ENCODE peak calls at places on chromosomes 16 and 17, in nine cellular contexts. W, E, P, Z, Y, M, S, F and J are unnamed samples.

GRCh38 chr17:68053237-68054030 is 17.9 kb downstream of the KPNA2 start:
- DNase-seq in F (no peak), Z (no peak), E (peak; percentile 94), Y (no peak), S (no peak), W (no peak), M (no peak), P (peak; percentile 60), J (no peak)

GRCh38 chr17:50542795-50543774 is 3.9 kb upstream of the SPATA20 start:
- DNase-seq in Y (no peak), E (no peak), M (no peak), F (no peak), S (no peak), Z (peak; percentile 99), W (no peak), P (no peak), J (no peak)

GRCh38 chr16:72877374-72878028 is 170.4 kb downstream of the ZFHX3 start:
- DNase-seq in Y (no peak), Z (no peak), E (peak; percentile 86), M (no peak), W (no peak), F (no peak), S (no peak), P (no peak), J (no peak)

GRCh38 chr16:11303405-11304138 is 22.4 kb upstream of the PRM1 start:
- DNase-seq in P (no peak), W (no peak), S (no peak), M (no peak), Y (no peak), E (no peak), F (no peak), Z (peak; percentile 19), J (peak; percentile 96)

GRCh38 chr17:7673239-7673638 is 14.1 kb downstream of the TP53 start:
- DNase-seq in P (no peak), S (no peak), M (no peak), W (no peak), Z (no peak), Y (no peak), E (no peak), F (peak; percentile 34), J (no peak)

GRCh38 chr16:18979936-18980335 is 3.8 kb upstream of the TMC7 start:
- DNase-seq in F (no peak), Y (no peak), E (no peak), S (no peak), P (no peak), M (no peak), W (no peak), Z (no peak), J (peak; percentile 9)

GRCh38 chr17:44384281-44384822 is 5.1 kb downstream of the ITGA2B start:
- DNase-seq in M (no peak), Z (no peak), P (no peak), E (no peak), Y (no peak), W (no peak), F (peak; percentile 62), S (no peak), J (no peak)

GRCh38 chr16:81545470-81546175 is 101.0 kb downstream of the CMIP start:
- DNase-seq in W (no peak), Y (no peak), E (no peak), S (no peak), F (no peak), M (no peak), P (no peak), Z (no peak), J (no peak)

GRCh38 chr17:32355649-32356377 is 5.9 kb downstream of the ZNF207 start:
- DNase-seq in F (no peak), E (no peak), M (no peak), P (no peak), Z (no peak), S (no peak), W (no peak), Y (no peak), J (no peak)

GRCh38 chr16:46796764-46797269 is 34.2 kb downstream of the C16orf87 start:
- DNase-seq in Z (no peak), P (no peak), F (no peak), Y (no peak), M (no peak), E (no peak), W (no peak), S (no peak), J (no peak)

GRCh38 chr17:12388206-12388605 is 277.5 kb upstream of the MYOCD start:
- DNase-seq in W (no peak), E (no peak), P (no peak), Z (no peak), F (no peak), S (no peak), M (no peak), Y (no peak), J (no peak)

GRCh38 chr16:62041401-62041800 is 5.2 kb upstream of the CDH8 start:
- DNase-seq in W (no peak), E (no peak), Y (no peak), F (peak; percentile 84), S (no peak), Z (peak; percentile 2), P (no peak), M (no peak), J (no peak)

GRCh38 chr17:78107457-78107856 is 21.1 kb downstream of the TMC6 start:
- DNase-seq in P (peak; percentile 3), S (no peak), E (no peak), Z (no peak), Y (no peak), W (no peak), M (no peak), F (no peak), J (no peak)

GRCh38 chr16:55701442-55702319 is 45.9 kb downstream of the SLC6A2 start:
- DNase-seq in S (no peak), E (peak; percentile 20), W (no peak), P (peak; percentile 45), F (peak; percentile 70), Y (no peak), M (no peak), Z (peak; percentile 7), J (peak; percentile 0)

GRCh38 chr17:19019041-19019941 is 14.7 kb upstream of the FAM83G start:
- DNase-seq in Z (no peak), M (no peak), W (no peak), F (no peak), Y (no peak), P (peak; percentile 16), S (no peak), E (no peak), J (peak; percentile 4)

GRCh38 chr17:3167574-3167973 is 29.7 kb upstream of the OR1A2 start:
- DNase-seq in W (no peak), F (no peak), M (no peak), E (no peak), Z (no peak), S (no peak), Y (no peak), P (no peak), J (no peak)

GRCh38 chr16:86529160-86529559 is 18.8 kb downstream of the FOXF1 start:
- DNase-seq in E (no peak), Z (no peak), Y (no peak), M (no peak), P (peak; percentile 1), F (no peak), S (no peak), W (no peak), J (no peak)

GRCh38 chr17:63998721-63999679 is 849 bp downstream of the PRR29 start:
- DNase-seq in W (no peak), S (no peak), P (no peak), E (no peak), Y (no peak), F (peak; percentile 31), M (no peak), Z (no peak), J (no peak)

GRCh38 chr16:55490301-55490700 is 11.3 kb downstream of the MMP2 start:
- DNase-seq in P (no peak), S (no peak), F (no peak), E (no peak), W (no peak), Z (no peak), Y (no peak), M (no peak), J (no peak)

GRCh38 chr17:6124856-6125255 is 54.7 kb downstream of the WSCD1 start:
- DNase-seq in W (no peak), F (no peak), P (no peak), M (no peak), E (no peak), S (no peak), Y (no peak), Z (no peak), J (no peak)

GRCh38 chr16:10609410-10609774 is 29.0 kb upstream of the EMP2 start:
- DNase-seq in W (no peak), P (no peak), S (no peak), F (no peak), E (peak; percentile 22), M (no peak), Y (no peak), Z (no peak), J (no peak)